ENCODE peak calls at places on chromosomes 1 and 21, in nine cellular contexts. C is T1000; Q is amniotic stem cell; F is stimulated activated CD4-positive, alpha-beta T cell treated with anti-CD3 and anti-CD28 coated beads, Interleukin-1b, Interleukin-23, amount 100 ng/mL, for 24 hours; O is NCI-H510A treated with DMSO at 0.1 percent for 48 hours; K is SW 1271; W is HCEC 1CT; D is ovary; R is EL. G is an unnamed sample.

GRCh38 chr1:207811920-207812720 is 60.3 kb downstream of the CD46 start:
- DNase-seq in F (no peak), Q (no peak), K (no peak), R (peak), C (no peak), O (no peak), D (peak), W (peak), G (no peak)

GRCh38 chr1:26994020-26994745 is 691 bp downstream of the TRNP1 start:
- DNase-seq in W (no peak), K (no peak), F (no peak), Q (no peak), C (no peak), D (peak), O (no peak), R (no peak), G (peak)

GRCh38 chr1:14487671-14488070 is 110.8 kb upstream of the KAZN start:
- DNase-seq in O (no peak), D (no peak), W (no peak), K (no peak), R (peak), C (peak), F (no peak), Q (no peak), G (no peak)

GRCh38 chr1:162856260-162856659 is 4.7 kb downstream of the CCDC190 start:
- DNase-seq in Q (peak), F (no peak), O (no peak), W (peak), R (peak), C (peak), D (no peak), K (peak), G (no peak)

GRCh38 chr1:184520343-184520742 is 133.5 kb downstream of the C1orf21 start:
- DNase-seq in K (no peak), W (no peak), R (no peak), Q (no peak), F (no peak), O (no peak), C (no peak), D (no peak), G (peak)

GRCh38 chr1:64941466-64942117 is 24.8 kb downstream of the JAK1 start:
- DNase-seq in F (no peak), O (no peak), D (no peak), C (no peak), Q (no peak), K (no peak), R (no peak), W (no peak), G (no peak)

GRCh38 chr1:240766831-240767230 is 154.9 kb upstream of the GREM2 start:
- DNase-seq in D (no peak), O (no peak), Q (no peak), W (peak), C (no peak), K (peak), R (peak), F (no peak), G (no peak)

GRCh38 chr1:3651939-3652537 is at the start of gene TP73:
- DNase-seq in D (peak), F (no peak), Q (no peak), C (no peak), R (no peak), K (no peak), O (peak), W (no peak), G (peak)

GRCh38 chr1:238980053-238980452 is 406.3 kb upstream of the CHRM3 start:
- DNase-seq in K (no peak), D (no peak), Q (no peak), F (no peak), O (no peak), C (no peak), R (no peak), W (no peak), G (no peak)

GRCh38 chr1:101043776-101044175 is 18.2 kb upstream of the DPH5 start:
- DNase-seq in O (no peak), W (peak), K (no peak), C (peak), D (no peak), Q (peak), R (peak), F (no peak), G (no peak)

GRCh38 chr1:15177710-15178166 is 24.2 kb downstream of the TMEM51 start:
- DNase-seq in R (no peak), D (no peak), K (no peak), C (no peak), O (no peak), F (no peak), Q (no peak), W (no peak), G (no peak)

GRCh38 chr21:45162115-45162514 is 87.7 kb downstream of the ADARB1 start:
- DNase-seq in C (no peak), D (no peak), O (no peak), Q (no peak), R (no peak), W (no peak), F (no peak), K (no peak), G (no peak)

GRCh38 chr21:38646213-38646837 is 148.0 kb upstream of the ERG start:
- DNase-seq in O (no peak), D (no peak), W (peak), Q (peak), C (no peak), K (no peak), R (peak), F (no peak), G (no peak)

GRCh38 chr1:170518185-170518834 is 13.7 kb upstream of the GORAB start:
- DNase-seq in R (no peak), K (no peak), O (no peak), C (no peak), W (no peak), Q (no peak), F (no peak), D (no peak), G (no peak)

GRCh38 chr21:46189213-46189958 is 5.1 kb upstream of the SPATC1L start:
- DNase-seq in R (peak), C (no peak), W (peak), O (peak), F (no peak), D (no peak), Q (no peak), K (no peak), G (no peak)

GRCh38 chr1:46394108-46394871 is at the start of gene FAAH:
- DNase-seq in W (no peak), R (peak), C (no peak), Q (no peak), F (peak), K (no peak), D (peak), O (peak), G (peak)

GRCh38 chr1:2595812-2596529 is 9.4 kb downstream of the PRXL2B start:
- DNase-seq in F (no peak), D (peak), Q (no peak), K (no peak), W (no peak), R (no peak), O (no peak), C (no peak), G (no peak)

GRCh38 chr1:8409107-8409506 is 91.2 kb downstream of the SLC45A1 start:
- DNase-seq in K (peak), W (peak), D (no peak), C (no peak), Q (no peak), O (peak), R (peak), F (no peak), G (no peak)

GRCh38 chr1:24362982-24363614 is 43.9 kb downstream of the GRHL3 start:
- DNase-seq in D (no peak), F (no peak), Q (peak), O (no peak), K (no peak), W (peak), C (peak), R (peak), G (no peak)

GRCh38 chr1:95388041-95388440 is 154.0 kb downstream of the RWDD3 start:
- DNase-seq in Q (no peak), K (no peak), D (no peak), R (no peak), W (no peak), C (no peak), O (peak), F (no peak), G (peak)

GRCh38 chr1:9016455-9016854 is 9.8 kb downstream of the SLC2A7 start:
- DNase-seq in W (no peak), K (no peak), O (no peak), Q (no peak), R (no peak), F (no peak), D (no peak), C (no peak), G (no peak)

GRCh38 chr1:93874025-93874651 is 4.9 kb downstream of the DNTTIP2 start:
- DNase-seq in F (no peak), O (peak), C (no peak), R (peak), W (peak), D (no peak), K (peak), Q (peak), G (no peak)

GRCh38 chr1:208154040-208154439 is 90.1 kb downstream of the PLXNA2 start:
- DNase-seq in D (no peak), W (no peak), K (no peak), Q (no peak), R (no peak), O (peak), F (no peak), C (no peak), G (peak)

GRCh38 chr1:223714849-223715709 is 2.7 kb downstream of the CAPN2 start:
- DNase-seq in O (peak), K (peak), F (no peak), R (peak), C (peak), Q (peak), W (peak), D (no peak), G (no peak)

G was measured in NCI-H1105 treated with DMSO at 0.1 percent for 48 hours.